ENCODE peak calls at places on chromosomes 5 and 9, in ten cellular contexts. C, G, A, E, K, S, T, I, D and Y are unnamed samples.

GRCh38 chr9:75803130-75803529 is 87.3 kb upstream of the PCSK5 start:
- DNase-seq in C (peak; percentile 64), G (no peak), A (no peak), E (no peak), K (no peak), S (no peak), T (peak; percentile 80), I (peak; percentile 11), D (peak; percentile 71), Y (no peak)

GRCh38 chr9:97046228-97046627 is 7.3 kb upstream of the CTSV start:
- DNase-seq in C (peak; percentile 2), G (no peak), A (peak; percentile 73), E (no peak), K (no peak), S (peak; percentile 12), T (peak; percentile 7), I (peak; percentile 22), D (peak; percentile 20), Y (peak; percentile 98)

GRCh38 chr5:14998494-14998893 is 126.9 kb upstream of the ANKH start:
- DNase-seq in C (no peak), G (no peak), A (no peak), E (no peak), K (no peak), S (no peak), T (no peak), I (no peak), D (no peak), Y (no peak)

GRCh38 chr9:35452481-35452880 is 37.4 kb upstream of the RUSC2 start:
- DNase-seq in C (no peak), G (no peak), A (no peak), E (no peak), K (no peak), S (no peak), T (no peak), I (no peak), D (no peak), Y (no peak)

GRCh38 chr9:100427366-100428263 is 672 bp downstream of the MSANTD3 start:
- DNase-seq in C (peak; percentile 75), G (peak; percentile 9), A (peak; percentile 67), E (peak; percentile 69), K (peak; percentile 66), S (peak; percentile 58), T (peak; percentile 77), I (peak; percentile 68), D (peak; percentile 76), Y (peak; percentile 52)

GRCh38 chr5:127830829-127831598 is 127.8 kb downstream of the CCDC192 start:
- DNase-seq in C (no peak), G (no peak), A (no peak), E (no peak), K (no peak), S (no peak), T (no peak), I (no peak), D (no peak), Y (no peak)

GRCh38 chr5:142235870-142236672 is 88.8 kb downstream of the SPRY4 start:
- DNase-seq in C (no peak), G (no peak), A (no peak), E (no peak), K (no peak), S (no peak), T (no peak), I (no peak), D (no peak), Y (peak; percentile 35)

GRCh38 chr5:39691993-39692392 is 267.2 kb upstream of the DAB2 start:
- DNase-seq in C (no peak), G (no peak), A (no peak), E (no peak), K (no peak), S (no peak), T (no peak), I (no peak), D (no peak), Y (no peak)

GRCh38 chr5:60271517-60271916 is 378.0 kb upstream of the PDE4D start:
- DNase-seq in C (peak; percentile 10), G (no peak), A (no peak), E (no peak), K (no peak), S (no peak), T (no peak), I (no peak), D (no peak), Y (no peak)

GRCh38 chr5:1502046-1502736 is 21.6 kb downstream of the LPCAT1 start:
- DNase-seq in C (no peak), G (no peak), A (peak; percentile 84), E (no peak), K (peak; percentile 88), S (no peak), T (no peak), I (no peak), D (no peak), Y (peak; percentile 69)

GRCh38 chr9:135338546-135338945 is 141.0 kb upstream of the PPP1R26 start:
- DNase-seq in C (no peak), G (no peak), A (no peak), E (no peak), K (no peak), S (no peak), T (no peak), I (no peak), D (no peak), Y (no peak)

GRCh38 chr5:14190194-14191164 is 47.3 kb downstream of the TRIO start:
- DNase-seq in C (peak; percentile 100), G (no peak), A (no peak), E (peak; percentile 26), K (peak; percentile 82), S (peak; percentile 84), T (peak; percentile 98), I (peak; percentile 77), D (peak; percentile 99), Y (peak; percentile 89)

GRCh38 chr9:5784526-5785315 is 48.2 kb downstream of the ERMP1 start:
- DNase-seq in C (no peak), G (no peak), A (no peak), E (no peak), K (no peak), S (no peak), T (no peak), I (no peak), D (no peak), Y (peak; percentile 1)

GRCh38 chr9:114613087-114613486 is 2.0 kb downstream of the TMEM268 start:
- DNase-seq in C (no peak), G (no peak), A (no peak), E (no peak), K (no peak), S (no peak), T (no peak), I (no peak), D (no peak), Y (no peak)

GRCh38 chr5:173472784-173473278 is 143.6 kb downstream of the BOD1 start:
- DNase-seq in C (peak; percentile 49), G (no peak), A (no peak), E (no peak), K (no peak), S (no peak), T (no peak), I (no peak), D (peak; percentile 63), Y (peak; percentile 50)

GRCh38 chr5:96288166-96288844 is 144.7 kb downstream of the PCSK1 start:
- DNase-seq in C (no peak), G (no peak), A (no peak), E (no peak), K (no peak), S (no peak), T (no peak), I (no peak), D (no peak), Y (peak; percentile 92)

GRCh38 chr9:125176632-125177031 is 13.0 kb downstream of the PPP6C start:
- DNase-seq in C (no peak), G (no peak), A (no peak), E (no peak), K (no peak), S (no peak), T (no peak), I (no peak), D (peak; percentile 87), Y (no peak)

GRCh38 chr5:160602744-160603143 is 181.1 kb downstream of the PTTG1 start:
- DNase-seq in C (no peak), G (no peak), A (no peak), E (no peak), K (no peak), S (no peak), T (no peak), I (no peak), D (no peak), Y (no peak)

GRCh38 chr9:93092171-93092991 is 3.6 kb upstream of the CARD19 start:
- DNase-seq in C (no peak), G (no peak), A (peak; percentile 55), E (no peak), K (peak; percentile 44), S (no peak), T (no peak), I (no peak), D (no peak), Y (no peak)